ENCODE peak calls at places on chromosomes 7 and 10, in four cellular contexts. B is NCI-H1092, Z is nucleus accumbens, Q is SK-N-SH. I is an unnamed sample.

GRCh38 chr10:116444527-116445142 is 17.0 kb downstream of the PNLIPRP3 start:
- DNase-seq in Q (peak; percentile 49), B (no peak), Z (no peak), I (peak; percentile 3)

GRCh38 chr10:3323865-3324498 is 151.4 kb upstream of the PITRM1 start:
- DNase-seq in B (no peak), Z (no peak), Q (peak; percentile 39), I (no peak)

GRCh38 chr10:15896654-15897053 is 36.3 kb upstream of the MINDY3 start:
- DNase-seq in Q (no peak), B (no peak), Z (no peak), I (no peak)

GRCh38 chr7:37714606-37715005 is 31.0 kb downstream of the GPR141 start:
- DNase-seq in Z (no peak), Q (no peak), B (no peak), I (no peak)

GRCh38 chr10:16646474-16647059 is 124.9 kb upstream of the C1QL3 start:
- DNase-seq in Z (no peak), B (no peak), Q (no peak), I (no peak)

GRCh38 chr7:81846398-81846797 is 76.6 kb upstream of the HGF start:
- DNase-seq in B (no peak), Z (no peak), Q (no peak), I (peak; percentile 50)

GRCh38 chr7:24729365-24730017 is 27.8 kb downstream of the GSDME start:
- DNase-seq in Z (no peak), Q (no peak), B (peak; percentile 11), I (no peak)

GRCh38 chr7:47314728-47315601 is 266.9 kb downstream of the TNS3 start:
- DNase-seq in Z (peak; percentile 70), Q (no peak), B (no peak), I (no peak)

GRCh38 chr10:132808568-132809236 is 22.8 kb upstream of the NKX6-2 start:
- DNase-seq in B (no peak), Q (no peak), Z (no peak), I (no peak)

GRCh38 chr7:87318741-87319140 is 26.7 kb upstream of the CROT start:
- DNase-seq in Z (no peak), Q (no peak), B (peak; percentile 49), I (no peak)

GRCh38 chr7:91182819-91183405 is 81.3 kb upstream of the FZD1 start:
- DNase-seq in Z (no peak), B (no peak), Q (no peak), I (no peak)

GRCh38 chr7:146736446-146737190 is 620.0 kb downstream of the CNTNAP2 start:
- DNase-seq in Z (no peak), Q (no peak), B (no peak), I (no peak)

GRCh38 chr10:28930520-28931495 is 253.5 kb downstream of the BAMBI start:
- DNase-seq in B (no peak), Z (peak; percentile 32), Q (no peak), I (peak; percentile 15)

GRCh38 chr10:50421026-50421719 is 169.9 kb upstream of the ASAH2 start:
- DNase-seq in Q (peak; percentile 44), Z (no peak), B (no peak), I (peak; percentile 39)

GRCh38 chr10:86648706-86649426 is 5.5 kb upstream of the OPN4 start:
- DNase-seq in B (no peak), Q (peak; percentile 57), Z (no peak), I (no peak)

GRCh38 chr7:64559206-64559605 is 3.7 kb downstream of the ZNF680 start:
- DNase-seq in B (no peak), Q (no peak), Z (no peak), I (no peak)

GRCh38 chr7:42734568-42734967 is 177.3 kb downstream of the C7orf25 start:
- DNase-seq in B (no peak), Z (no peak), Q (no peak), I (no peak)

GRCh38 chr7:113763226-113763625 is 155.6 kb downstream of the PPP1R3A start:
- DNase-seq in B (no peak), Q (no peak), Z (no peak), I (no peak)

GRCh38 chr7:135274495-135275268 is 41.0 kb downstream of the STRA8 start:
- DNase-seq in Z (peak; percentile 47), Q (peak; percentile 85), B (peak; percentile 76), I (peak; percentile 68)

GRCh38 chr10:118827466-118828155 is 72.8 kb upstream of the CACUL1 start:
- DNase-seq in Q (no peak), B (no peak), Z (no peak), I (no peak)

GRCh38 chr7:1236831-1237701 is 4.4 kb downstream of the UNCX start:
- DNase-seq in B (no peak), Q (no peak), Z (no peak), I (no peak)

GRCh38 chr7:381211-382117 is 91.5 kb downstream of the FOXL3 start:
- DNase-seq in Z (no peak), B (no peak), Q (no peak), I (no peak)

GRCh38 chr7:93442478-93443224 is 131.9 kb downstream of the CALCR start:
- DNase-seq in Q (no peak), B (no peak), Z (no peak), I (no peak)

GRCh38 chr10:76942556-76943416 is 694.8 kb downstream of the KCNMA1 start:
- DNase-seq in B (no peak), Q (peak; percentile 37), Z (no peak), I (no peak)

GRCh38 chr7:108455524-108455832 is 758 bp downstream of the NRCAM start:
- DNase-seq in B (peak; percentile 59), Q (no peak), Z (no peak), I (no peak)